ENCODE peak calls at places on chromosome 19, in four cellular contexts. One of them, this sample, is unnamed.

GRCh38 chr19:47012620-47013019 is 7.0 kb upstream of the NPAS1 start:
- DNase-seq in glutamatergic neuron: no peak
- DNase-seq in type B pancreatic cell: no peak
- DNase-seq in fibroblast of villous mesenchyme: no peak
- DNase-seq in this sample: no peak

GRCh38 chr19:3062165-3063105 is at the start of gene TLE5:
- DNase-seq in glutamatergic neuron: peak
- DNase-seq in type B pancreatic cell: no peak
- DNase-seq in fibroblast of villous mesenchyme: peak
- DNase-seq in this sample: no peak

GRCh38 chr19:30733826-30734550 is 361.8 kb downstream of the ZNF536 start:
- DNase-seq in glutamatergic neuron: peak
- DNase-seq in type B pancreatic cell: no peak
- DNase-seq in fibroblast of villous mesenchyme: no peak
- DNase-seq in this sample: no peak

GRCh38 chr19:3175761-3176714 is 2.5 kb upstream of the S1PR4 start:
- DNase-seq in glutamatergic neuron: no peak
- DNase-seq in type B pancreatic cell: no peak
- DNase-seq in fibroblast of villous mesenchyme: peak
- DNase-seq in this sample: no peak

GRCh38 chr19:55526216-55527196 is 10.4 kb downstream of the SBK2 start:
- DNase-seq in glutamatergic neuron: no peak
- DNase-seq in type B pancreatic cell: no peak
- DNase-seq in fibroblast of villous mesenchyme: peak
- DNase-seq in this sample: no peak

GRCh38 chr19:41565384-41565730 is 10.6 kb upstream of the CEACAM21 start:
- DNase-seq in glutamatergic neuron: no peak
- DNase-seq in type B pancreatic cell: no peak
- DNase-seq in fibroblast of villous mesenchyme: no peak
- DNase-seq in this sample: no peak

GRCh38 chr19:1725100-1726064 is 27.9 kb upstream of the ONECUT3 start:
- DNase-seq in glutamatergic neuron: peak
- DNase-seq in type B pancreatic cell: peak
- DNase-seq in fibroblast of villous mesenchyme: peak
- DNase-seq in this sample: no peak

GRCh38 chr19:22882797-22883196 is 50.7 kb downstream of the ZNF723 start:
- DNase-seq in glutamatergic neuron: no peak
- DNase-seq in type B pancreatic cell: no peak
- DNase-seq in fibroblast of villous mesenchyme: peak
- DNase-seq in this sample: no peak

GRCh38 chr19:17871878-17872250 is at the start of gene SLC5A5:
- DNase-seq in glutamatergic neuron: peak
- DNase-seq in type B pancreatic cell: no peak
- DNase-seq in fibroblast of villous mesenchyme: no peak
- DNase-seq in this sample: no peak

GRCh38 chr19:53813996-53814395 is 10.1 kb downstream of the NLRP12 start:
- DNase-seq in glutamatergic neuron: no peak
- DNase-seq in type B pancreatic cell: no peak
- DNase-seq in fibroblast of villous mesenchyme: no peak
- DNase-seq in this sample: no peak

GRCh38 chr19:16076154-16076957 is at the start of gene TPM4:
- DNase-seq in glutamatergic neuron: peak
- DNase-seq in type B pancreatic cell: peak
- DNase-seq in fibroblast of villous mesenchyme: peak
- DNase-seq in this sample: peak

GRCh38 chr19:681029-681626 is 4.9 kb downstream of the FSTL3 start:
- DNase-seq in glutamatergic neuron: peak
- DNase-seq in type B pancreatic cell: no peak
- DNase-seq in fibroblast of villous mesenchyme: no peak
- DNase-seq in this sample: no peak

GRCh38 chr19:2237051-2237868 is 636 bp downstream of the SF3A2 start:
- DNase-seq in glutamatergic neuron: no peak
- DNase-seq in type B pancreatic cell: no peak
- DNase-seq in fibroblast of villous mesenchyme: no peak
- DNase-seq in this sample: no peak

GRCh38 chr19:814108-815078 is 7.4 kb downstream of the PLPPR3 start:
- DNase-seq in glutamatergic neuron: no peak
- DNase-seq in type B pancreatic cell: no peak
- DNase-seq in fibroblast of villous mesenchyme: no peak
- DNase-seq in this sample: no peak

GRCh38 chr19:33344611-33345010 is 28.9 kb upstream of the CEBPG start:
- DNase-seq in glutamatergic neuron: no peak
- DNase-seq in type B pancreatic cell: no peak
- DNase-seq in fibroblast of villous mesenchyme: no peak
- DNase-seq in this sample: no peak

GRCh38 chr19:58498316-58499020 is 13.3 kb downstream of the SLC27A5 start:
- DNase-seq in glutamatergic neuron: no peak
- DNase-seq in type B pancreatic cell: no peak
- DNase-seq in fibroblast of villous mesenchyme: no peak
- DNase-seq in this sample: no peak

GRCh38 chr19:31231181-31231580 is 118.1 kb downstream of the TSHZ3 start:
- DNase-seq in glutamatergic neuron: no peak
- DNase-seq in type B pancreatic cell: no peak
- DNase-seq in fibroblast of villous mesenchyme: no peak
- DNase-seq in this sample: no peak

GRCh38 chr19:45998834-45999233 is 3.6 kb downstream of the CCDC61 start:
- DNase-seq in glutamatergic neuron: no peak
- DNase-seq in type B pancreatic cell: no peak
- DNase-seq in fibroblast of villous mesenchyme: no peak
- DNase-seq in this sample: no peak

GRCh38 chr19:40413291-40413994 is at the start of gene PRX:
- DNase-seq in glutamatergic neuron: peak
- DNase-seq in type B pancreatic cell: no peak
- DNase-seq in fibroblast of villous mesenchyme: no peak
- DNase-seq in this sample: no peak

GRCh38 chr19:29837448-29837961 is 25.7 kb downstream of the CCNE1 start:
- DNase-seq in glutamatergic neuron: no peak
- DNase-seq in type B pancreatic cell: no peak
- DNase-seq in fibroblast of villous mesenchyme: no peak
- DNase-seq in this sample: no peak

GRCh38 chr19:52366414-52366824 is 3.3 kb upstream of the ZNF880 start:
- DNase-seq in glutamatergic neuron: no peak
- DNase-seq in type B pancreatic cell: no peak
- DNase-seq in fibroblast of villous mesenchyme: no peak
- DNase-seq in this sample: no peak

GRCh38 chr19:34904846-34905527 is 21.7 kb upstream of the ZNF30 start:
- DNase-seq in glutamatergic neuron: peak
- DNase-seq in type B pancreatic cell: no peak
- DNase-seq in fibroblast of villous mesenchyme: no peak
- DNase-seq in this sample: no peak

GRCh38 chr19:3752492-3752891 is 9.0 kb downstream of the APBA3 start:
- DNase-seq in glutamatergic neuron: no peak
- DNase-seq in type B pancreatic cell: no peak
- DNase-seq in fibroblast of villous mesenchyme: no peak
- DNase-seq in this sample: no peak

GRCh38 chr19:29680447-29680846 is 15.2 kb downstream of the PLEKHF1 start:
- DNase-seq in glutamatergic neuron: no peak
- DNase-seq in type B pancreatic cell: no peak
- DNase-seq in fibroblast of villous mesenchyme: no peak
- DNase-seq in this sample: no peak

GRCh38 chr19:44499559-44499958 is 763 bp downstream of the ZNF180 start:
- DNase-seq in glutamatergic neuron: no peak
- DNase-seq in type B pancreatic cell: no peak
- DNase-seq in fibroblast of villous mesenchyme: no peak
- DNase-seq in this sample: no peak
- TF ChIP-seq CTCF in glutamatergic neuron: no peak
- TF ChIP-seq CTCF in type B pancreatic cell: no peak
- TF ChIP-seq CTCF in fibroblast of villous mesenchyme: no peak
- TF ChIP-seq CTCF in this sample: no peak

GRCh38 chr19:48158210-48158790 is 11.8 kb downstream of the LIG1 start:
- DNase-seq in glutamatergic neuron: no peak
- DNase-seq in type B pancreatic cell: no peak
- DNase-seq in fibroblast of villous mesenchyme: no peak
- DNase-seq in this sample: no peak
- TF ChIP-seq CTCF in glutamatergic neuron: no peak
- TF ChIP-seq CTCF in type B pancreatic cell: no peak
- TF ChIP-seq CTCF in fibroblast of villous mesenchyme: no peak
- TF ChIP-seq CTCF in this sample: no peak

GRCh38 chr19:49851456-49852259 is 699 bp downstream of the PTOV1 start:
- DNase-seq in glutamatergic neuron: peak
- DNase-seq in type B pancreatic cell: no peak
- DNase-seq in fibroblast of villous mesenchyme: peak
- DNase-seq in this sample: no peak
- TF ChIP-seq CTCF in glutamatergic neuron: no peak
- TF ChIP-seq CTCF in type B pancreatic cell: no peak
- TF ChIP-seq CTCF in fibroblast of villous mesenchyme: no peak
- TF ChIP-seq CTCF in this sample: no peak

GRCh38 chr19:51131780-51132680 is 7.3 kb downstream of the SIGLEC9 start:
- DNase-seq in glutamatergic neuron: peak
- DNase-seq in type B pancreatic cell: no peak
- DNase-seq in fibroblast of villous mesenchyme: peak
- DNase-seq in this sample: no peak
- TF ChIP-seq CTCF in glutamatergic neuron: no peak
- TF ChIP-seq CTCF in type B pancreatic cell: peak
- TF ChIP-seq CTCF in fibroblast of villous mesenchyme: no peak
- TF ChIP-seq CTCF in this sample: no peak

GRCh38 chr19:6396305-6396704 is 3.3 kb upstream of the GTF2F1 start:
- DNase-seq in glutamatergic neuron: no peak
- DNase-seq in type B pancreatic cell: no peak
- DNase-seq in fibroblast of villous mesenchyme: no peak
- DNase-seq in this sample: no peak

GRCh38 chr19:6394831-6395230 is 1.9 kb upstream of the GTF2F1 start:
- DNase-seq in glutamatergic neuron: no peak
- DNase-seq in type B pancreatic cell: no peak
- DNase-seq in fibroblast of villous mesenchyme: no peak
- DNase-seq in this sample: no peak

GRCh38 chr19:6393982-6394412 is 1.0 kb upstream of the GTF2F1 start:
- DNase-seq in glutamatergic neuron: no peak
- DNase-seq in type B pancreatic cell: no peak
- DNase-seq in fibroblast of villous mesenchyme: no peak
- DNase-seq in this sample: no peak

GRCh38 chr19:6392219-6393073 is 518 bp downstream of the GTF2F1 start:
- DNase-seq in glutamatergic neuron: no peak
- DNase-seq in type B pancreatic cell: no peak
- DNase-seq in fibroblast of villous mesenchyme: no peak
- DNase-seq in this sample: no peak

GRCh38 chr19:6393074-6393981 is at the start of gene GTF2F1:
- DNase-seq in glutamatergic neuron: peak
- DNase-seq in type B pancreatic cell: peak
- DNase-seq in fibroblast of villous mesenchyme: peak
- DNase-seq in this sample: peak
- TF ChIP-seq CTCF in glutamatergic neuron: no peak
- TF ChIP-seq CTCF in type B pancreatic cell: peak
- TF ChIP-seq CTCF in fibroblast of villous mesenchyme: peak
- TF ChIP-seq CTCF in this sample: no peak

GRCh38 chr19:14582894-14583340 is at the start of gene CLEC17A:
- DNase-seq in glutamatergic neuron: no peak
- DNase-seq in type B pancreatic cell: no peak
- DNase-seq in fibroblast of villous mesenchyme: no peak
- DNase-seq in this sample: no peak
- TF ChIP-seq CTCF in glutamatergic neuron: no peak
- TF ChIP-seq CTCF in type B pancreatic cell: no peak
- TF ChIP-seq CTCF in fibroblast of villous mesenchyme: no peak
- TF ChIP-seq CTCF in this sample: no peak

GRCh38 chr19:8499048-8499833 is 3.2 kb downstream of the PRAM1 start:
- DNase-seq in glutamatergic neuron: no peak
- DNase-seq in type B pancreatic cell: no peak
- DNase-seq in fibroblast of villous mesenchyme: no peak
- DNase-seq in this sample: no peak

GRCh38 chr19:8501547-8501946 is 893 bp downstream of the PRAM1 start:
- DNase-seq in glutamatergic neuron: no peak
- DNase-seq in type B pancreatic cell: no peak
- DNase-seq in fibroblast of villous mesenchyme: no peak
- DNase-seq in this sample: no peak

GRCh38 chr19:8501968-8502367 is 472 bp downstream of the PRAM1 start:
- DNase-seq in glutamatergic neuron: no peak
- DNase-seq in type B pancreatic cell: no peak
- DNase-seq in fibroblast of villous mesenchyme: no peak
- DNase-seq in this sample: no peak

GRCh38 chr19:8498295-8498694 is 4.1 kb downstream of the PRAM1 start:
- DNase-seq in glutamatergic neuron: no peak
- DNase-seq in type B pancreatic cell: no peak
- DNase-seq in fibroblast of villous mesenchyme: no peak
- DNase-seq in this sample: no peak

DNA sequence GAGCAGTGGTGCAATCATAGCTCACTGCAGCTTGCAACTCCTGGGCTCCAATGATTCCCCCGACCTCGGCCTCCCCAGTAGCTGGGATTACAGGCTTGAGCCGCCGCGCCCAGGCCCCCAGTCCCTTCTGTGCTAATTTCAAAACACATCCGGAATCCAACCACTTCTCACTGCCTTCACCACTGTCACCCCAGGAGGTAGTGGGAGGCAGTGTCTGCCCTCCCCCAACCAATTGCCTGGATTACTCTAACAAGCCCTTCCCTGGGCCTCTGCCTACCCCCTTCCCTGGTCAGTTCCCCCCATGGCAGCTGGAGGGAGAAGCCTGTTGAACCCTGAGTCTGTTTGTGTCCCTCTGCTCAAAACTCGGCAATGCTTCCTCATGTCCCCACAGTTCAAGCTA is 2.3 kb downstream of the PRAM1 start:
- DNase-seq in glutamatergic neuron: no peak
- DNase-seq in type B pancreatic cell: no peak
- DNase-seq in fibroblast of villous mesenchyme: peak
- DNase-seq in this sample: no peak
- TF ChIP-seq CTCF in glutamatergic neuron: no peak
- TF ChIP-seq CTCF in type B pancreatic cell: no peak
- TF ChIP-seq CTCF in fibroblast of villous mesenchyme: no peak
- TF ChIP-seq CTCF in this sample: no peak

DNA sequence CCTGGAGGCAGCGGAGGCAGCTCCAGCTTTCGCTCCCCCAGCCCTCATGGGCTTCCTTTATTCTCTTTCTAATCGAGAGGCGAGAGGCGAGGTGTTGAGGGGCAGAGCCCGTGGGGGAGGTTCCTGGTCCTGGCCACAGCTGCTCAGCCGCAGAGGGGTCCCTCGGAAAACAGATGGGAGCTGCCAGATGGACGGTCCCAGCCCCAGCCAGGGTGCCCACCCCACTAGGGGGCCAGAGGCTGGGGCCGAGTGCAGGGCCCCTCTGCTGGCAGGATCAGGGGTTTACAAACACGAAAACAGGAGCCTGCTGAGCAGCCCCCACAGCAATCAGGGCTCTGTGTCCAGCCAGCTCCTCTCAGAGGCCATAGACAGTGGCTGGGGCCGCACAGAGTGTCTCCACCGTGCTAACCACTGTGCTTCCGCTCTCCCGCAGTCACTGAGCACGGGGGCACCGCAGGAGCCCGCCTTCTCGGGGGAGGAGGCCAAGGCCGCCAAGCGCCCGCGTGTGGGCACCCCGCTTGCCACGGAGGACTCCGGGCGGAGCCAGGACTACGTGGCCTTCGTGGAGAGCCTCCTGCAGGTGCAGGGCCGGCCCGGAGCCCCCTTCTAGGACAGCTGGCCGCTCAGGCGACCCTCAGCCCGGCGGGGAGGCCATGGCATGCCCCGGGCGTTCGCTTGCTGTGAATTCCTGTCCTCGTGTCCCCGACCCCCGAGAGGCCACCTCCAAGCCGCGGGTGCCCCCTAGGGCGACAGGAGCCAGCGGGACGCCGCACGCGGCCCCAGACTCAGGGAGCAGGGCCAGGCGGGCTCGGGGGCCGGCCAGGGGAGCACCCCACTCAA is 182.2 kb downstream of the KDM4B start:
- DNase-seq in glutamatergic neuron: peak
- DNase-seq in type B pancreatic cell: peak
- DNase-seq in fibroblast of villous mesenchyme: no peak
- DNase-seq in this sample: no peak
- TF ChIP-seq CTCF in glutamatergic neuron: peak
- TF ChIP-seq CTCF in type B pancreatic cell: no peak
- TF ChIP-seq CTCF in fibroblast of villous mesenchyme: no peak
- TF ChIP-seq CTCF in this sample: no peak

This sample was measured in omental fat pad.